ENCODE peak calls at places on chromosomes 13 and 19, in six cellular contexts. One of them, this sample, is unnamed. For H3K4me1, the result is how much of the 10 kb centered on the place peaks cover.

GRCh38 chr19:33388231-33388816 is 14.8 kb downstream of the CEBPG start:
- DNase-seq in effector memory CD4-positive, alpha-beta T cell: no peak
- DNase-seq in astrocyte: no peak
- DNase-seq in right lobe of liver: peak
- DNase-seq in GM23338: no peak
- DNase-seq in hepatocyte: no peak
- DNase-seq in this sample: no peak

GRCh38 chr13:22198656-22199217 is 527.9 kb downstream of the FGF9 start:
- DNase-seq in effector memory CD4-positive, alpha-beta T cell: no peak
- DNase-seq in astrocyte: no peak
- DNase-seq in right lobe of liver: no peak
- DNase-seq in GM23338: peak
- DNase-seq in hepatocyte: peak
- DNase-seq in this sample: no peak

GRCh38 chr13:83162493-83162892 is 719.8 kb downstream of the SLITRK1 start:
- DNase-seq in effector memory CD4-positive, alpha-beta T cell: no peak
- DNase-seq in astrocyte: no peak
- DNase-seq in right lobe of liver: no peak
- DNase-seq in GM23338: peak
- DNase-seq in hepatocyte: no peak
- DNase-seq in this sample: no peak

GRCh38 chr19:18496167-18496979 is 25.5 kb downstream of the ELL start:
- DNase-seq in effector memory CD4-positive, alpha-beta T cell: peak
- DNase-seq in astrocyte: peak
- DNase-seq in right lobe of liver: peak
- DNase-seq in GM23338: no peak
- DNase-seq in hepatocyte: no peak
- DNase-seq in this sample: peak

GRCh38 chr13:23428183-23428528 is 5.3 kb downstream of the SACS start:
- DNase-seq in effector memory CD4-positive, alpha-beta T cell: no peak
- DNase-seq in astrocyte: peak
- DNase-seq in right lobe of liver: no peak
- DNase-seq in GM23338: no peak
- DNase-seq in hepatocyte: no peak
- DNase-seq in this sample: no peak

GRCh38 chr13:102651892-102652291 is 43.0 kb downstream of the METTL21C start:
- DNase-seq in effector memory CD4-positive, alpha-beta T cell: no peak
- DNase-seq in astrocyte: no peak
- DNase-seq in right lobe of liver: no peak
- DNase-seq in GM23338: no peak
- DNase-seq in hepatocyte: peak
- DNase-seq in this sample: no peak

GRCh38 chr19:33496496-33496895 is 25.1 kb downstream of the PEPD start:
- DNase-seq in effector memory CD4-positive, alpha-beta T cell: no peak
- DNase-seq in astrocyte: no peak
- DNase-seq in right lobe of liver: peak
- DNase-seq in GM23338: no peak
- DNase-seq in hepatocyte: no peak
- DNase-seq in this sample: no peak

GRCh38 chr19:11674067-11674492 is 64.7 kb downstream of the ZNF823 start:
- DNase-seq in effector memory CD4-positive, alpha-beta T cell: no peak
- DNase-seq in astrocyte: no peak
- DNase-seq in right lobe of liver: no peak
- DNase-seq in GM23338: peak
- DNase-seq in hepatocyte: no peak
- DNase-seq in this sample: no peak

GRCh38 chr13:113853518-113854237 is 10.2 kb downstream of the GAS6 start:
- DNase-seq in effector memory CD4-positive, alpha-beta T cell: no peak
- DNase-seq in astrocyte: no peak
- DNase-seq in right lobe of liver: no peak
- DNase-seq in GM23338: no peak
- DNase-seq in hepatocyte: no peak
- DNase-seq in this sample: no peak

GRCh38 chr13:113851826-113852535 is 11.9 kb downstream of the GAS6 start:
- DNase-seq in effector memory CD4-positive, alpha-beta T cell: no peak
- DNase-seq in astrocyte: no peak
- DNase-seq in right lobe of liver: no peak
- DNase-seq in GM23338: no peak
- DNase-seq in hepatocyte: no peak
- DNase-seq in this sample: no peak

GRCh38 chr13:113851480-113851803 is 12.4 kb downstream of the GAS6 start:
- DNase-seq in effector memory CD4-positive, alpha-beta T cell: no peak
- DNase-seq in astrocyte: no peak
- DNase-seq in right lobe of liver: no peak
- DNase-seq in GM23338: no peak
- DNase-seq in hepatocyte: no peak
- DNase-seq in this sample: no peak

GRCh38 chr13:113854238-113855011 is 9.5 kb downstream of the GAS6 start:
- DNase-seq in effector memory CD4-positive, alpha-beta T cell: no peak
- DNase-seq in astrocyte: peak
- DNase-seq in right lobe of liver: peak
- DNase-seq in GM23338: no peak
- DNase-seq in hepatocyte: no peak
- DNase-seq in this sample: no peak

DNA sequence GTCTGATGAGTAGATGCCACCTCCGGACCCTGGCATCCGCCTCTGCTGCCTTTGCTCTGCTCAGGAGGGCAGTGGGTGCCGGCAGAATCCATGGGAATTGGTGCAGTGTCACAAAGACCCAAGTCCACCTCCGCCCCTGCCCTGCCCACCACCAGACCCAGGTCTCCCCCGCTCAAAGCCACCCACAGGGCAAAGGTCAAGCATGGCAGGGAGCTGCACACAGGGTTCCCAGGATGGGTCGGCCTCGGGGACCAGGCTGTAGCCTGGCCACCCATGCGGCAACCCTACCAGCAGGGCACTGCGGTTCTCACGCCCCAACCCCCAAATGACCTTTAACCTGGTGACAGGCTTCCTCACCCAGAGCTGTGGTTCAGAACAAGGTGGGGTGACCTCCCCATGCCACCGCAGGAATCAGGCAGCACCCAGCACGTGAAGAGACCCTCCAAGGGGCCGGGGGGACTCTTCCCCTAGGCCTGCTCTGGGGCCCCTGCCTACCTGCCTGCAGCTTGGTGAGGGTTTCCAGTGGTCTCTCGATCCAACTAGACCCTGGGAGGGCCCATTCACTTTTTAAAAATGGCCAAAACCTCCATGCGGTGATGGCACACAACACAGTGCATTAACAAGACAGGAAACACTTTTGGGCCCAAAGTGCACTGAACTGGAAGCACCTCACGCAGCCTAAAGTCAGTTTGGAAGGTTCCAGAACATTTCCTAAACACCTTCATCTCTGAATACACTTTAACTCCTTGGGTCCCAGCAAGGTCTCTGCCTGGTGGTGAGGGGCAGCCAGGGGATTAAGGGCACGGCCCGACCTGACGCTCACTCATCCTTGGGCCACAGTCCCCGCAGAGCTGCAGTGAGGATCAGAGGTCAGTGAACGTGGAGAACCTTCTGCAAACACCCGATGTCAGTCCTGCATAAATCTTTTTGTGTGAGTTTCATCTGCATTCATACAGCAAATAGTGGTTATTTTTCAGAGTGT is 11.0 kb downstream of the GAS6 start:
- DNase-seq in effector memory CD4-positive, alpha-beta T cell: no peak
- DNase-seq in astrocyte: no peak
- DNase-seq in right lobe of liver: peak
- DNase-seq in GM23338: no peak
- DNase-seq in hepatocyte: no peak
- DNase-seq in this sample: no peak
- H3K4me1 ChIP-seq in effector memory CD4-positive, alpha-beta T cell: under half
- H3K4me1 ChIP-seq in astrocyte: under half
- H3K4me1 ChIP-seq in right lobe of liver: under half
- H3K4me1 ChIP-seq in GM23338: under half
- H3K4me1 ChIP-seq in hepatocyte: under half
- H3K4me1 ChIP-seq in this sample: under half

GRCh38 chr19:3975144-3975543 is 4.2 kb upstream of the DAPK3 start:
- DNase-seq in effector memory CD4-positive, alpha-beta T cell: no peak
- DNase-seq in astrocyte: no peak
- DNase-seq in right lobe of liver: no peak
- DNase-seq in GM23338: no peak
- DNase-seq in hepatocyte: no peak
- DNase-seq in this sample: no peak

GRCh38 chr19:3977242-3978143 is 6.6 kb upstream of the DAPK3 start:
- DNase-seq in effector memory CD4-positive, alpha-beta T cell: no peak
- DNase-seq in astrocyte: no peak
- DNase-seq in right lobe of liver: peak
- DNase-seq in GM23338: peak
- DNase-seq in hepatocyte: peak
- DNase-seq in this sample: no peak

GRCh38 chr19:3976495-3977241 is 5.8 kb upstream of the DAPK3 start:
- DNase-seq in effector memory CD4-positive, alpha-beta T cell: no peak
- DNase-seq in astrocyte: no peak
- DNase-seq in right lobe of liver: peak
- DNase-seq in GM23338: peak
- DNase-seq in hepatocyte: no peak
- DNase-seq in this sample: peak

GRCh38 chr19:3978145-3978544 is 7.1 kb downstream of the EEF2 start:
- DNase-seq in effector memory CD4-positive, alpha-beta T cell: no peak
- DNase-seq in astrocyte: no peak
- DNase-seq in right lobe of liver: no peak
- DNase-seq in GM23338: no peak
- DNase-seq in hepatocyte: no peak
- DNase-seq in this sample: no peak

DNA sequence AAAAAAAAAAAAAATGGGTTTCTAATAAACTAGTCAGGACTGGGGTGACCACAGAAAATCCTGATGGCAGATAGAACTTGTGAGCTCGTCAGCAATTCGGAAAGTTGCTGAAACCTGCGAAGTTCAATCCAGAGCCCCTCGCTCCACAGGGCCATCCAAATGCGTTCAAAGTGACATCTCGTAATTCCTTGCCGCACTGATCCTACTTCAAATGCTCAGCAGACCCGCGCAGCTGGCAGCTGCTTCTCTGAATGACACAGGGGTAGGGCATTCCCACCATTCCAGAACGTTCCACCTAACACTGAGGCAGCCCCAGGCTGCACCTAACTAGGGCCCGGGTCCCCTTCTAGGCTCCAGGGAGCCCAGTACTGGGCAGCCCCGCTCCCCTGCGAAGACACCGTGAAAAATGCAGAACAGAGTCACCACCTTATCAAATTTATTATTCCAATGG is 4.8 kb upstream of the DAPK3 start:
- DNase-seq in effector memory CD4-positive, alpha-beta T cell: no peak
- DNase-seq in astrocyte: no peak
- DNase-seq in right lobe of liver: no peak
- DNase-seq in GM23338: peak
- DNase-seq in hepatocyte: no peak
- DNase-seq in this sample: no peak
- H3K27ac ChIP-seq in effector memory CD4-positive, alpha-beta T cell: no peak
- H3K27ac ChIP-seq in astrocyte: no peak
- H3K27ac ChIP-seq in right lobe of liver: no peak
- H3K27ac ChIP-seq in GM23338: peak
- H3K27ac ChIP-seq in hepatocyte: no peak
- H3K27ac ChIP-seq in this sample: no peak

GRCh38 chr19:35002037-35002535 is 2.0 kb downstream of the GRAMD1A start:
- DNase-seq in effector memory CD4-positive, alpha-beta T cell: no peak
- DNase-seq in astrocyte: no peak
- DNase-seq in right lobe of liver: peak
- DNase-seq in GM23338: no peak
- DNase-seq in hepatocyte: no peak
- DNase-seq in this sample: no peak

GRCh38 chr19:35000338-35000646 is 169 bp downstream of the GRAMD1A start:
- DNase-seq in effector memory CD4-positive, alpha-beta T cell: no peak
- DNase-seq in astrocyte: no peak
- DNase-seq in right lobe of liver: no peak
- DNase-seq in GM23338: no peak
- DNase-seq in hepatocyte: no peak
- DNase-seq in this sample: no peak

GRCh38 chr19:34998777-34999497 is 1.2 kb upstream of the GRAMD1A start:
- DNase-seq in effector memory CD4-positive, alpha-beta T cell: no peak
- DNase-seq in astrocyte: no peak
- DNase-seq in right lobe of liver: peak
- DNase-seq in GM23338: peak
- DNase-seq in hepatocyte: no peak
- DNase-seq in this sample: no peak

GRCh38 chr19:34999498-35000337 is at the start of gene GRAMD1A:
- DNase-seq in effector memory CD4-positive, alpha-beta T cell: peak
- DNase-seq in astrocyte: peak
- DNase-seq in right lobe of liver: peak
- DNase-seq in GM23338: peak
- DNase-seq in hepatocyte: peak
- DNase-seq in this sample: peak

DNA sequence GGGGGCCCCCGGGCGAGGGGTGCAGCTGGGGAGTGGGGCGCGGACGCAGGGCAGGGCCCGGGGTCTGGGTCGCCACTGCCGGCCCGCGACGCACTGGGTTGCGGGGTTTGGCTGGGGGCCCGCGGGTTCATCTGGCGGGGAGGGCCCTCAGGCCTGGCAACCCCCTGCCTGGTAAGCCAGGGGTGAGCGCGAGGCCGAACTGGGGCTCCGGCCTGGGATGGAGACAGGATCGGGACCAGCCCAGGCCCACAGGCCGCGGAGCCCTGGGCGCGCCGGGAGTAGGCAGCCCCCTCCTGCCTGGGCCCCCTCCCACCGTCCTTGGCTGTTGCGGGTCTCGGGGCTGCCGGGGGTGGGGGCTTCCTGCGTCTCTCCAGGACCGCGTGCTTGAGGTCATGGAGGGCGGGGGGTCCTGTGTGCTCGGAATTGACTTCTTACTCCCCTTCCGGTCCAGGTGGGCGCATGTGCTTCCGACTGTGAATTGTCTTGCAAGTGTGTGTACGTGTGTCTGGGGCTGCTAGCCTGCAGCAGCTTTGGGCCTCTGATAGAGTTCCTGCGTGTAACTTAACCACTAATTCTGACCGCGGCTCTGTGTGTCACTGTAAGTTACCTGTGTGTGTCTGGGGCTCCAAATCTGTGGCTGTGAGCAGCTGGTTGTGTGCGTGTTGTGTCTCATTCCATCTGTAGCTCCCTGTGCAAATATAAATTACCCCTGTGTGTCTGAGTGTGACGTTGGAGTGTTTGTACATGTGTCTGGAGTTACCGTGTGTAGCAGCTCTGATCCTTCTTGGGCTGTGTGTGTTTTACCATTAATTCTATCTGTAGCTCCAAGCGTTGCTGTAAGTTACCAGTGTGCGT is 751 bp downstream of the GRAMD1A start:
- DNase-seq in effector memory CD4-positive, alpha-beta T cell: peak
- DNase-seq in astrocyte: peak
- DNase-seq in right lobe of liver: peak
- DNase-seq in GM23338: peak
- DNase-seq in hepatocyte: peak
- DNase-seq in this sample: peak
- H3K4me1 ChIP-seq in effector memory CD4-positive, alpha-beta T cell: half or more
- H3K4me1 ChIP-seq in astrocyte: under half
- H3K4me1 ChIP-seq in right lobe of liver: under half
- H3K4me1 ChIP-seq in GM23338: half or more
- H3K4me1 ChIP-seq in hepatocyte: under half
- H3K4me1 ChIP-seq in this sample: half or more

GRCh38 chr13:110045202-110045601 is 258.8 kb upstream of the IRS2 start:
- DNase-seq in effector memory CD4-positive, alpha-beta T cell: no peak
- DNase-seq in astrocyte: no peak
- DNase-seq in right lobe of liver: no peak
- DNase-seq in GM23338: no peak
- DNase-seq in hepatocyte: no peak
- DNase-seq in this sample: no peak

GRCh38 chr13:110037925-110038573 is 251.7 kb upstream of the IRS2 start:
- DNase-seq in effector memory CD4-positive, alpha-beta T cell: no peak
- DNase-seq in astrocyte: no peak
- DNase-seq in right lobe of liver: no peak
- DNase-seq in GM23338: no peak
- DNase-seq in hepatocyte: no peak
- DNase-seq in this sample: no peak

GRCh38 chr13:110045919-110046318 is 259.5 kb upstream of the IRS2 start:
- DNase-seq in effector memory CD4-positive, alpha-beta T cell: no peak
- DNase-seq in astrocyte: no peak
- DNase-seq in right lobe of liver: no peak
- DNase-seq in GM23338: no peak
- DNase-seq in hepatocyte: no peak
- DNase-seq in this sample: no peak

GRCh38 chr13:110044521-110045200 is 258.3 kb upstream of the IRS2 start:
- DNase-seq in effector memory CD4-positive, alpha-beta T cell: no peak
- DNase-seq in astrocyte: peak
- DNase-seq in right lobe of liver: no peak
- DNase-seq in GM23338: peak
- DNase-seq in hepatocyte: no peak
- DNase-seq in this sample: no peak

DNA sequence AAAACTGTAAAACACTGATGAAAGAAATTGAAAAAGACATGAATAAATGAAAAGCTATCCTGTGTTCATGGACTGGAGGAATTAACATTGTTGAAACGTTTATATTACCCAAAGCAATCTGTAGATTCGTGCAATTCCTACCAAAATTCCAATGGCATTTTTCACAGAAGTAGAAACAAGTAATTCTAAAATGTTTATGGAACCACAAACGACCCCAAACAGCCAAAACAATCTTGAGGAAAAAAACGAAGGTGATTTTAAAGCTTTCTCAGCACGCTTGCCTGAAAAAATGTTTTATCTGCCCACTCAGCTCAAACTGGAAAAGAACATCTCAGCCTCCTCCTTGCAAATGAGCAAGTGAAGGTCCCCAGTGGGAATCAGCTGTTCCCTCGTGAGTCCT is 255.9 kb upstream of the IRS2 start:
- DNase-seq in effector memory CD4-positive, alpha-beta T cell: no peak
- DNase-seq in astrocyte: peak
- DNase-seq in right lobe of liver: no peak
- DNase-seq in GM23338: no peak
- DNase-seq in hepatocyte: no peak
- DNase-seq in this sample: no peak
- H3K27ac ChIP-seq in effector memory CD4-positive, alpha-beta T cell: no peak
- H3K27ac ChIP-seq in astrocyte: no peak
- H3K27ac ChIP-seq in right lobe of liver: no peak
- H3K27ac ChIP-seq in GM23338: no peak
- H3K27ac ChIP-seq in hepatocyte: no peak
- H3K27ac ChIP-seq in this sample: no peak

This sample was measured in CD4-positive, alpha-beta memory T cell.